ENCODE peak calls at places on chromosome 22, in five cellular contexts. One of them, this sample, is unnamed.

GRCh38 chr22:24181088-24181995 is at the start of gene SUSD2:
- DNase-seq in NCI-H1105 treated with DMSO at 0.1 percent for 48 hours: no peak
- DNase-seq in neural progenitor cell: peak; percentile 59
- DNase-seq in C1 segment of cervical spinal cord: no peak
- DNase-seq in stimulated activated CD4-positive, alpha-beta T cell treated with anti-CD3 and anti-CD28 coated beads, Interleukin-2, amount 100 ng/mL, for 24 hours: no peak
- DNase-seq in this sample: peak; percentile 52

GRCh38 chr22:30305906-30306628 is 16.8 kb upstream of the CASTOR1 start:
- DNase-seq in neural progenitor cell: no peak
- DNase-seq in NCI-H1105 treated with DMSO at 0.1 percent for 48 hours: no peak
- DNase-seq in stimulated activated CD4-positive, alpha-beta T cell treated with anti-CD3 and anti-CD28 coated beads, Interleukin-2, amount 100 ng/mL, for 24 hours: no peak
- DNase-seq in C1 segment of cervical spinal cord: no peak
- DNase-seq in this sample: no peak

GRCh38 chr22:46389081-46389480 is 53.6 kb downstream of the TRMU start:
- DNase-seq in stimulated activated CD4-positive, alpha-beta T cell treated with anti-CD3 and anti-CD28 coated beads, Interleukin-2, amount 100 ng/mL, for 24 hours: no peak
- DNase-seq in C1 segment of cervical spinal cord: no peak
- DNase-seq in neural progenitor cell: no peak
- DNase-seq in NCI-H1105 treated with DMSO at 0.1 percent for 48 hours: no peak
- DNase-seq in this sample: no peak

GRCh38 chr22:35870517-35871275 is 153.0 kb downstream of the APOL5 start:
- DNase-seq in stimulated activated CD4-positive, alpha-beta T cell treated with anti-CD3 and anti-CD28 coated beads, Interleukin-2, amount 100 ng/mL, for 24 hours: no peak
- DNase-seq in neural progenitor cell: no peak
- DNase-seq in NCI-H1105 treated with DMSO at 0.1 percent for 48 hours: no peak
- DNase-seq in C1 segment of cervical spinal cord: no peak
- DNase-seq in this sample: no peak

GRCh38 chr22:17984114-17984513 is 40.2 kb downstream of the MICAL3 start:
- DNase-seq in NCI-H1105 treated with DMSO at 0.1 percent for 48 hours: no peak
- DNase-seq in neural progenitor cell: no peak
- DNase-seq in C1 segment of cervical spinal cord: no peak
- DNase-seq in stimulated activated CD4-positive, alpha-beta T cell treated with anti-CD3 and anti-CD28 coated beads, Interleukin-2, amount 100 ng/mL, for 24 hours: no peak
- DNase-seq in this sample: no peak

GRCh38 chr22:25403752-25404471 is 160.6 kb upstream of the GRK3 start:
- DNase-seq in NCI-H1105 treated with DMSO at 0.1 percent for 48 hours: peak; percentile 15
- DNase-seq in stimulated activated CD4-positive, alpha-beta T cell treated with anti-CD3 and anti-CD28 coated beads, Interleukin-2, amount 100 ng/mL, for 24 hours: no peak
- DNase-seq in C1 segment of cervical spinal cord: no peak
- DNase-seq in neural progenitor cell: peak; percentile 62
- DNase-seq in this sample: peak; percentile 74

GRCh38 chr22:46047841-46048595 is 71.1 kb upstream of the WNT7B start:
- DNase-seq in C1 segment of cervical spinal cord: no peak
- DNase-seq in stimulated activated CD4-positive, alpha-beta T cell treated with anti-CD3 and anti-CD28 coated beads, Interleukin-2, amount 100 ng/mL, for 24 hours: no peak
- DNase-seq in NCI-H1105 treated with DMSO at 0.1 percent for 48 hours: no peak
- DNase-seq in neural progenitor cell: no peak
- DNase-seq in this sample: no peak

GRCh38 chr22:33000342-33001280 is 57.6 kb downstream of the SYN3 start:
- DNase-seq in NCI-H1105 treated with DMSO at 0.1 percent for 48 hours: peak; percentile 5
- DNase-seq in stimulated activated CD4-positive, alpha-beta T cell treated with anti-CD3 and anti-CD28 coated beads, Interleukin-2, amount 100 ng/mL, for 24 hours: peak; percentile 57
- DNase-seq in C1 segment of cervical spinal cord: peak; percentile 7
- DNase-seq in neural progenitor cell: peak; percentile 91
- DNase-seq in this sample: peak; percentile 83

GRCh38 chr22:49503321-49503720 is 324.4 kb downstream of the BRD1 start:
- DNase-seq in C1 segment of cervical spinal cord: no peak
- DNase-seq in stimulated activated CD4-positive, alpha-beta T cell treated with anti-CD3 and anti-CD28 coated beads, Interleukin-2, amount 100 ng/mL, for 24 hours: no peak
- DNase-seq in neural progenitor cell: no peak
- DNase-seq in NCI-H1105 treated with DMSO at 0.1 percent for 48 hours: no peak
- DNase-seq in this sample: no peak

GRCh38 chr22:50513175-50513574 is 5.2 kb downstream of the NCAPH2 start:
- DNase-seq in neural progenitor cell: no peak
- DNase-seq in NCI-H1105 treated with DMSO at 0.1 percent for 48 hours: no peak
- DNase-seq in C1 segment of cervical spinal cord: no peak
- DNase-seq in stimulated activated CD4-positive, alpha-beta T cell treated with anti-CD3 and anti-CD28 coated beads, Interleukin-2, amount 100 ng/mL, for 24 hours: no peak
- DNase-seq in this sample: no peak

GRCh38 chr22:29782061-29782845 is 15.1 kb downstream of the UQCR10 start:
- DNase-seq in stimulated activated CD4-positive, alpha-beta T cell treated with anti-CD3 and anti-CD28 coated beads, Interleukin-2, amount 100 ng/mL, for 24 hours: no peak
- DNase-seq in C1 segment of cervical spinal cord: no peak
- DNase-seq in NCI-H1105 treated with DMSO at 0.1 percent for 48 hours: no peak
- DNase-seq in neural progenitor cell: no peak
- DNase-seq in this sample: no peak

GRCh38 chr22:45828836-45829235 is 148.1 kb downstream of the WNT7B start:
- DNase-seq in NCI-H1105 treated with DMSO at 0.1 percent for 48 hours: no peak
- DNase-seq in stimulated activated CD4-positive, alpha-beta T cell treated with anti-CD3 and anti-CD28 coated beads, Interleukin-2, amount 100 ng/mL, for 24 hours: no peak
- DNase-seq in C1 segment of cervical spinal cord: no peak
- DNase-seq in neural progenitor cell: no peak
- DNase-seq in this sample: no peak

GRCh38 chr22:47303161-47303890 is 540.9 kb downstream of the TBC1D22A start:
- DNase-seq in neural progenitor cell: no peak
- DNase-seq in stimulated activated CD4-positive, alpha-beta T cell treated with anti-CD3 and anti-CD28 coated beads, Interleukin-2, amount 100 ng/mL, for 24 hours: no peak
- DNase-seq in C1 segment of cervical spinal cord: no peak
- DNase-seq in NCI-H1105 treated with DMSO at 0.1 percent for 48 hours: no peak
- DNase-seq in this sample: no peak

GRCh38 chr22:33472462-33473344 is 414.5 kb upstream of the SYN3 start:
- DNase-seq in NCI-H1105 treated with DMSO at 0.1 percent for 48 hours: no peak
- DNase-seq in neural progenitor cell: no peak
- DNase-seq in stimulated activated CD4-positive, alpha-beta T cell treated with anti-CD3 and anti-CD28 coated beads, Interleukin-2, amount 100 ng/mL, for 24 hours: no peak
- DNase-seq in C1 segment of cervical spinal cord: no peak
- DNase-seq in this sample: no peak

GRCh38 chr22:35977136-35977535 is 51.5 kb downstream of the RBFOX2 start:
- DNase-seq in neural progenitor cell: no peak
- DNase-seq in stimulated activated CD4-positive, alpha-beta T cell treated with anti-CD3 and anti-CD28 coated beads, Interleukin-2, amount 100 ng/mL, for 24 hours: no peak
- DNase-seq in C1 segment of cervical spinal cord: no peak
- DNase-seq in NCI-H1105 treated with DMSO at 0.1 percent for 48 hours: no peak
- DNase-seq in this sample: no peak

GRCh38 chr22:47627561-47628253 is 865.3 kb downstream of the TBC1D22A start:
- DNase-seq in stimulated activated CD4-positive, alpha-beta T cell treated with anti-CD3 and anti-CD28 coated beads, Interleukin-2, amount 100 ng/mL, for 24 hours: no peak
- DNase-seq in NCI-H1105 treated with DMSO at 0.1 percent for 48 hours: no peak
- DNase-seq in neural progenitor cell: no peak
- DNase-seq in C1 segment of cervical spinal cord: no peak
- DNase-seq in this sample: no peak

GRCh38 chr22:42932857-42933782 is 76.0 kb upstream of the ARFGAP3 start:
- DNase-seq in neural progenitor cell: no peak
- DNase-seq in stimulated activated CD4-positive, alpha-beta T cell treated with anti-CD3 and anti-CD28 coated beads, Interleukin-2, amount 100 ng/mL, for 24 hours: peak; percentile 30
- DNase-seq in C1 segment of cervical spinal cord: no peak
- DNase-seq in NCI-H1105 treated with DMSO at 0.1 percent for 48 hours: no peak
- DNase-seq in this sample: no peak

GRCh38 chr22:25563757-25564319 is 637 bp upstream of the GRK3 start:
- DNase-seq in C1 segment of cervical spinal cord: no peak
- DNase-seq in neural progenitor cell: peak; percentile 33
- DNase-seq in NCI-H1105 treated with DMSO at 0.1 percent for 48 hours: no peak
- DNase-seq in stimulated activated CD4-positive, alpha-beta T cell treated with anti-CD3 and anti-CD28 coated beads, Interleukin-2, amount 100 ng/mL, for 24 hours: peak; percentile 26
- DNase-seq in this sample: peak; percentile 66

GRCh38 chr22:49503896-49504521 is 323.7 kb downstream of the BRD1 start:
- DNase-seq in C1 segment of cervical spinal cord: no peak
- DNase-seq in stimulated activated CD4-positive, alpha-beta T cell treated with anti-CD3 and anti-CD28 coated beads, Interleukin-2, amount 100 ng/mL, for 24 hours: no peak
- DNase-seq in neural progenitor cell: no peak
- DNase-seq in NCI-H1105 treated with DMSO at 0.1 percent for 48 hours: no peak
- DNase-seq in this sample: no peak

GRCh38 chr22:17138451-17139042 is 17.4 kb upstream of the TMEM121B start:
- DNase-seq in stimulated activated CD4-positive, alpha-beta T cell treated with anti-CD3 and anti-CD28 coated beads, Interleukin-2, amount 100 ng/mL, for 24 hours: no peak
- DNase-seq in NCI-H1105 treated with DMSO at 0.1 percent for 48 hours: no peak
- DNase-seq in neural progenitor cell: no peak
- DNase-seq in C1 segment of cervical spinal cord: no peak
- DNase-seq in this sample: no peak

This sample was measured in retina.